ENCODE peak calls at places on chromosomes 12 and 14, in nine cellular contexts. Z, W, U, S, N, O, V, P and G are unnamed samples.

GRCh38 chr12:116759783-116760581 is 21.9 kb downstream of the RNFT2 start:
- DNase-seq in Z (no peak), W (no peak), U (peak), S (no peak), N (no peak), O (peak), V (no peak), P (no peak), G (no peak)

GRCh38 chr12:64723630-64724029 is 35.6 kb downstream of the GNS start:
- DNase-seq in Z (no peak), W (no peak), U (no peak), S (no peak), N (no peak), O (no peak), V (no peak), P (no peak), G (no peak)

GRCh38 chr12:74963304-74963703 is 246.3 kb downstream of the KCNC2 start:
- DNase-seq in Z (no peak), W (no peak), U (no peak), S (no peak), N (no peak), O (no peak), V (no peak), P (no peak), G (no peak)

GRCh38 chr12:80690090-80690489 is 17.3 kb upstream of the MYF6 start:
- DNase-seq in Z (no peak), W (no peak), U (no peak), S (no peak), N (no peak), O (no peak), V (no peak), P (no peak), G (no peak)

GRCh38 chr14:36452850-36453249 is 67.2 kb downstream of the NKX2-1 start:
- DNase-seq in Z (no peak), W (no peak), U (no peak), S (no peak), N (no peak), O (no peak), V (no peak), P (no peak), G (no peak)

GRCh38 chr12:24759155-24759554 is 189.7 kb downstream of the BCAT1 start:
- DNase-seq in Z (no peak), W (no peak), U (no peak), S (no peak), N (no peak), O (no peak), V (no peak), P (no peak), G (no peak)

GRCh38 chr14:95918466-95918865 is 41.8 kb downstream of the TUNAR start:
- DNase-seq in Z (no peak), W (no peak), U (peak), S (no peak), N (no peak), O (no peak), V (no peak), P (no peak), G (no peak)

GRCh38 chr14:104799657-104800599 is 973 bp upstream of the ZBTB42 start:
- DNase-seq in Z (peak), W (peak), U (no peak), S (peak), N (peak), O (peak), V (peak), P (peak), G (no peak)

GRCh38 chr14:99707921-99708320 is 23.8 kb downstream of the CYP46A1 start:
- DNase-seq in Z (no peak), W (no peak), U (no peak), S (no peak), N (no peak), O (no peak), V (no peak), P (no peak), G (peak)

GRCh38 chr12:109764123-109764522 is 50.5 kb downstream of the FAM222A start:
- DNase-seq in Z (no peak), W (peak), U (no peak), S (no peak), N (no peak), O (no peak), V (no peak), P (no peak), G (no peak)

GRCh38 chr14:50822501-50823042 is 8.4 kb downstream of the NIN start:
- DNase-seq in Z (no peak), W (no peak), U (no peak), S (no peak), N (peak), O (no peak), V (no peak), P (no peak), G (no peak)

GRCh38 chr14:57833304-57833703 is 32.6 kb downstream of the SLC35F4 start:
- DNase-seq in Z (peak), W (no peak), U (peak), S (no peak), N (no peak), O (no peak), V (peak), P (peak), G (no peak)

GRCh38 chr14:60396718-60397343 is 89.0 kb downstream of the C14orf39 start:
- DNase-seq in Z (peak), W (no peak), U (no peak), S (no peak), N (no peak), O (no peak), V (no peak), P (no peak), G (no peak)

GRCh38 chr12:389138-390096 is at the start of gene KDM5A:
- DNase-seq in Z (peak), W (peak), U (peak), S (peak), N (peak), O (peak), V (peak), P (peak), G (no peak)

GRCh38 chr12:5556033-5556614 is 124.2 kb downstream of the NTF3 start:
- DNase-seq in Z (no peak), W (no peak), U (peak), S (peak), N (peak), O (no peak), V (no peak), P (no peak), G (peak)

GRCh38 chr12:113239811-113240331 is 18.6 kb downstream of the TPCN1 start:
- DNase-seq in Z (no peak), W (no peak), U (no peak), S (no peak), N (no peak), O (peak), V (no peak), P (no peak), G (no peak)

GRCh38 chr12:23197266-23197665 is 572.3 kb downstream of the ETNK1 start:
- DNase-seq in Z (peak), W (no peak), U (no peak), S (no peak), N (no peak), O (no peak), V (no peak), P (peak), G (no peak)

GRCh38 chr14:55915464-55915863 is 202.7 kb upstream of the PELI2 start:
- DNase-seq in Z (peak), W (no peak), U (peak), S (no peak), N (no peak), O (no peak), V (no peak), P (no peak), G (no peak)

GRCh38 chr14:54625158-54625557 is 58.2 kb downstream of the SAMD4A start:
- DNase-seq in Z (peak), W (no peak), U (no peak), S (no peak), N (no peak), O (no peak), V (no peak), P (peak), G (no peak)

GRCh38 chr14:102029956-102030355 is 56.9 kb downstream of the HSP90AA1 start:
- DNase-seq in Z (peak), W (no peak), U (no peak), S (no peak), N (no peak), O (no peak), V (no peak), P (peak), G (no peak)

GRCh38 chr14:103862393-103862782 is 15.0 kb upstream of the PPP1R13B start:
- DNase-seq in Z (no peak), W (peak), U (no peak), S (no peak), N (peak), O (no peak), V (no peak), P (peak), G (no peak)

GRCh38 chr14:68727315-68728078 is 65.4 kb downstream of the ZFP36L1 start:
- DNase-seq in Z (no peak), W (no peak), U (no peak), S (no peak), N (no peak), O (peak), V (no peak), P (no peak), G (no peak)

GRCh38 chr14:73286598-73286997 is 49.3 kb downstream of the PAPLN start:
- DNase-seq in Z (no peak), W (no peak), U (no peak), S (no peak), N (no peak), O (no peak), V (no peak), P (no peak), G (no peak)

GRCh38 chr14:64724578-64724930 is 20.3 kb downstream of the PLEKHG3 start:
- DNase-seq in Z (no peak), W (no peak), U (no peak), S (no peak), N (no peak), O (no peak), V (no peak), P (no peak), G (no peak)

GRCh38 chr12:23559268-23559753 is 390.2 kb downstream of the SOX5 start:
- DNase-seq in Z (no peak), W (no peak), U (no peak), S (no peak), N (no peak), O (no peak), V (no peak), P (peak), G (no peak)

GRCh38 chr14:49446801-49447200 is 139.4 kb downstream of the RPS29 start:
- DNase-seq in Z (no peak), W (no peak), U (no peak), S (no peak), N (no peak), O (no peak), V (no peak), P (no peak), G (no peak)

GRCh38 chr14:46051801-46052200 is 599.8 kb downstream of the RPL10L start:
- DNase-seq in Z (no peak), W (no peak), U (no peak), S (no peak), N (no peak), O (no peak), V (no peak), P (no peak), G (no peak)

GRCh38 chr14:84937449-84937848 is 592.5 kb upstream of the FLRT2 start:
- DNase-seq in Z (no peak), W (no peak), U (no peak), S (no peak), N (no peak), O (no peak), V (peak), P (no peak), G (no peak)

GRCh38 chr12:114414866-114415524 is 9.1 kb upstream of the TBX5 start:
- DNase-seq in Z (no peak), W (no peak), U (no peak), S (no peak), N (no peak), O (no peak), V (no peak), P (peak), G (no peak)

GRCh38 chr12:118144499-118144898 is 8.6 kb downstream of the PEBP1 start:
- DNase-seq in Z (no peak), W (no peak), U (no peak), S (no peak), N (no peak), O (no peak), V (no peak), P (no peak), G (no peak)

GRCh38 chr14:95346820-95347219 is 27.1 kb upstream of the CLMN start:
- DNase-seq in Z (peak), W (no peak), U (no peak), S (no peak), N (no peak), O (no peak), V (no peak), P (no peak), G (no peak)

GRCh38 chr14:90566481-90566880 is 169.7 kb downstream of the CALM1 start:
- DNase-seq in Z (no peak), W (no peak), U (no peak), S (no peak), N (no peak), O (no peak), V (no peak), P (no peak), G (no peak)

GRCh38 chr12:107645630-107646333 is 39.8 kb upstream of the PWP1 start:
- DNase-seq in Z (peak), W (no peak), U (no peak), S (no peak), N (no peak), O (peak), V (no peak), P (no peak), G (no peak)

GRCh38 chr14:101594511-101595148 is 33.3 kb downstream of the DIO3 start:
- DNase-seq in Z (no peak), W (no peak), U (no peak), S (peak), N (no peak), O (no peak), V (no peak), P (no peak), G (no peak)

GRCh38 chr14:78758333-78758732 is 588.2 kb downstream of the NRXN3 start:
- DNase-seq in Z (peak), W (no peak), U (peak), S (no peak), N (peak), O (no peak), V (no peak), P (peak), G (no peak)

GRCh38 chr12:14403711-14404164 is 38.3 kb downstream of the ATF7IP start:
- DNase-seq in Z (peak), W (no peak), U (peak), S (no peak), N (peak), O (no peak), V (no peak), P (peak), G (no peak)

GRCh38 chr12:69419701-69420100 is 50.5 kb upstream of the FRS2 start:
- DNase-seq in Z (no peak), W (no peak), U (no peak), S (no peak), N (no peak), O (no peak), V (no peak), P (no peak), G (no peak)

GRCh38 chr12:69417231-69417630 is 53.0 kb upstream of the FRS2 start:
- DNase-seq in Z (no peak), W (no peak), U (no peak), S (no peak), N (no peak), O (no peak), V (no peak), P (no peak), G (no peak)

GRCh38 chr12:69417741-69418167 is 52.4 kb upstream of the FRS2 start:
- DNase-seq in Z (no peak), W (no peak), U (no peak), S (no peak), N (no peak), O (no peak), V (no peak), P (no peak), G (no peak)

GRCh38 chr12:69412655-69413054 is 53.1 kb downstream of the YEATS4 start:
- DNase-seq in Z (no peak), W (no peak), U (no peak), S (no peak), N (no peak), O (no peak), V (no peak), P (no peak), G (no peak)

GRCh38 chr12:69415471-69416275 is 54.5 kb upstream of the FRS2 start:
- DNase-seq in Z (peak), W (no peak), U (peak), S (peak), N (peak), O (peak), V (peak), P (peak), G (no peak)
- H3K4me3 ChIP-seq in Z (no peak), W (peak), U (no peak), S (no peak), N (no peak), O (no peak), V (no peak), P (no peak), G (no peak)

GRCh38 chr12:95384785-95385184 is 89.2 kb upstream of the METAP2 start:
- DNase-seq in Z (no peak), W (no peak), U (no peak), S (no peak), N (no peak), O (no peak), V (no peak), P (no peak), G (no peak)
- H3K4me3 ChIP-seq in Z (no peak), W (no peak), U (no peak), S (no peak), N (no peak), O (peak), V (no peak), P (no peak), G (peak)

GRCh38 chr12:54164402-54165145 is 24.2 kb downstream of the SMUG1 start:
- DNase-seq in Z (no peak), W (no peak), U (no peak), S (no peak), N (no peak), O (no peak), V (no peak), P (no peak), G (no peak)
- H3K4me3 ChIP-seq in Z (no peak), W (no peak), U (no peak), S (no peak), N (no peak), O (no peak), V (no peak), P (no peak), G (no peak)

GRCh38 chr12:124030510-124030909 is 57.5 kb downstream of the ZNF664 start:
- DNase-seq in Z (peak), W (no peak), U (no peak), S (no peak), N (no peak), O (no peak), V (no peak), P (peak), G (no peak)
- H3K4me3 ChIP-seq in Z (no peak), W (no peak), U (no peak), S (no peak), N (no peak), O (no peak), V (no peak), P (no peak), G (no peak)